ENCODE peak calls at places on chromosome 19, in six cellular contexts. R, Q, X, T, C and N are unnamed samples.

GRCh38 chr19:1251503-1252220 is 3.3 kb downstream of the MIDN start:
- DNase-seq in R (peak; percentile 38), Q (peak; percentile 76), X (no peak), T (no peak), C (no peak), N (no peak)

GRCh38 chr19:19259741-19260140 is 13.4 kb downstream of the TM6SF2 start:
- DNase-seq in R (peak; percentile 56), Q (no peak), X (no peak), T (peak; percentile 12), C (peak; percentile 69), N (no peak)

GRCh38 chr19:48444129-48444932 is 1.5 kb upstream of the GRWD1 start:
- DNase-seq in R (no peak), Q (no peak), X (no peak), T (peak; percentile 7), C (peak; percentile 55), N (no peak)

GRCh38 chr19:13963603-13964105 is 11.3 kb downstream of the DCAF15 start:
- DNase-seq in R (no peak), Q (no peak), X (no peak), T (no peak), C (no peak), N (no peak)

GRCh38 chr19:3533563-3534216 is 5.3 kb upstream of the TEKTIP1 start:
- DNase-seq in R (no peak), Q (no peak), X (no peak), T (no peak), C (no peak), N (no peak)

GRCh38 chr19:33277434-33277833 is 24.9 kb downstream of the CEBPA start:
- DNase-seq in R (no peak), Q (no peak), X (no peak), T (no peak), C (no peak), N (no peak)

GRCh38 chr19:4380254-4380727 is 20.1 kb downstream of the SH3GL1 start:
- DNase-seq in R (no peak), Q (peak; percentile 68), X (no peak), T (no peak), C (no peak), N (no peak)

GRCh38 chr19:3210347-3211017 is 14.0 kb upstream of the CELF5 start:
- DNase-seq in R (peak; percentile 61), Q (peak; percentile 87), X (no peak), T (no peak), C (peak; percentile 54), N (no peak)

GRCh38 chr19:17063412-17063811 is 11.8 kb downstream of the HAUS8 start:
- DNase-seq in R (no peak), Q (no peak), X (no peak), T (no peak), C (no peak), N (no peak)

GRCh38 chr19:51521796-51522195 is 9.7 kb downstream of the SIGLEC6 start:
- DNase-seq in R (no peak), Q (no peak), X (no peak), T (no peak), C (no peak), N (no peak)

GRCh38 chr19:6092329-6093286 is 17.7 kb downstream of the RFX2 start:
- DNase-seq in R (peak; percentile 58), Q (no peak), X (peak; percentile 45), T (peak; percentile 25), C (peak; percentile 95), N (peak; percentile 91)

GRCh38 chr19:19062454-19063182 is 1.2 kb upstream of the SLC25A42 start:
- DNase-seq in R (no peak), Q (peak; percentile 52), X (no peak), T (no peak), C (peak; percentile 90), N (no peak)

GRCh38 chr19:38898788-38899446 is 501 bp downstream of the SIRT2 start:
- DNase-seq in R (peak; percentile 31), Q (no peak), X (no peak), T (no peak), C (peak; percentile 70), N (no peak)

GRCh38 chr19:3479819-3480215 is 508 bp downstream of the SMIM24 start:
- DNase-seq in R (no peak), Q (peak; percentile 65), X (no peak), T (no peak), C (peak; percentile 50), N (no peak)

GRCh38 chr19:15622991-15623390 is 8.0 kb downstream of the CYP4F8 start:
- DNase-seq in R (no peak), Q (no peak), X (no peak), T (no peak), C (peak; percentile 19), N (no peak)

GRCh38 chr19:7905859-7906258 is 2.2 kb downstream of the MAP2K7 start:
- DNase-seq in R (no peak), Q (no peak), X (no peak), T (no peak), C (no peak), N (no peak)

GRCh38 chr19:5567360-5567970 is at the start of gene TINCR:
- DNase-seq in R (peak; percentile 85), Q (no peak), X (no peak), T (no peak), C (no peak), N (no peak)

GRCh38 chr19:29277107-29277506 is 64.2 kb upstream of the UQCRFS1 start:
- DNase-seq in R (peak; percentile 46), Q (peak; percentile 56), X (no peak), T (peak; percentile 12), C (no peak), N (peak; percentile 70)

GRCh38 chr19:41935781-41936415 is 7.6 kb upstream of the ERFL start:
- DNase-seq in R (no peak), Q (no peak), X (no peak), T (no peak), C (no peak), N (no peak)

GRCh38 chr19:15396436-15396835 is 16.8 kb upstream of the AKAP8 start:
- DNase-seq in R (no peak), Q (no peak), X (no peak), T (no peak), C (no peak), N (no peak)

GRCh38 chr19:51421229-51422052 is 4.0 kb upstream of the SIGLEC10 start:
- DNase-seq in R (peak; percentile 15), Q (no peak), X (no peak), T (no peak), C (no peak), N (no peak)

GRCh38 chr19:16698914-16699313 is 20.7 kb upstream of the NWD1 start:
- DNase-seq in R (no peak), Q (no peak), X (no peak), T (no peak), C (no peak), N (no peak)

GRCh38 chr19:45884682-45885555 is 1.0 kb downstream of the IRF2BP1 start:
- DNase-seq in R (peak; percentile 32), Q (peak; percentile 49), X (no peak), T (no peak), C (peak; percentile 79), N (no peak)

GRCh38 chr19:10270180-10270615 is 722 bp upstream of the ICAM1 start:
- DNase-seq in R (peak; percentile 20), Q (peak; percentile 89), X (no peak), T (no peak), C (peak; percentile 53), N (peak; percentile 75)

GRCh38 chr19:45471116-45471865 is 3.5 kb downstream of the FOSB start:
- DNase-seq in R (no peak), Q (no peak), X (no peak), T (no peak), C (peak; percentile 38), N (no peak)

GRCh38 chr19:5032101-5032967 is 63.4 kb downstream of the KDM4B start:
- DNase-seq in R (peak; percentile 29), Q (no peak), X (no peak), T (no peak), C (peak; percentile 17), N (peak; percentile 43)

GRCh38 chr19:29705706-29706105 is 9.4 kb downstream of the C19orf12 start:
- DNase-seq in R (no peak), Q (no peak), X (no peak), T (no peak), C (no peak), N (no peak)

GRCh38 chr19:47444388-47444821 is 25.1 kb upstream of the MEIS3 start:
- DNase-seq in R (peak; percentile 80), Q (no peak), X (no peak), T (no peak), C (no peak), N (no peak)

GRCh38 chr19:18889949-18890745 is 5.8 kb downstream of the CERS1 start:
- DNase-seq in R (no peak), Q (no peak), X (no peak), T (no peak), C (no peak), N (no peak)

GRCh38 chr19:13005861-13006370 is 10.6 kb downstream of the NFIX start:
- DNase-seq in R (no peak), Q (no peak), X (no peak), T (no peak), C (no peak), N (no peak)

GRCh38 chr19:18044825-18045304 is 36.9 kb downstream of the ARRDC2 start:
- DNase-seq in R (peak; percentile 28), Q (peak; percentile 93), X (no peak), T (peak; percentile 20), C (peak; percentile 96), N (peak; percentile 88)

GRCh38 chr19:8484331-8484894 is 18.0 kb downstream of the PRAM1 start:
- DNase-seq in R (no peak), Q (no peak), X (no peak), T (no peak), C (no peak), N (no peak)

GRCh38 chr19:16889429-16889882 is 657 bp downstream of the F2RL3 start:
- DNase-seq in R (no peak), Q (no peak), X (peak; percentile 10), T (no peak), C (no peak), N (no peak)

GRCh38 chr19:45403781-45404556 is 900 bp downstream of the PPP1R13L start:
- DNase-seq in R (peak; percentile 77), Q (peak; percentile 88), X (no peak), T (peak; percentile 24), C (peak; percentile 76), N (peak; percentile 85)

GRCh38 chr19:52398091-52398461 is 427 bp downstream of the ZNF528 start:
- DNase-seq in R (peak; percentile 36), Q (peak; percentile 30), X (no peak), T (no peak), C (peak; percentile 55), N (no peak)

GRCh38 chr19:41350735-41351338 is 2.9 kb downstream of the TGFB1 start:
- DNase-seq in R (no peak), Q (no peak), X (no peak), T (no peak), C (no peak), N (no peak)

GRCh38 chr19:10836478-10837325 is 690 bp upstream of the TMED1 start:
- DNase-seq in R (no peak), Q (peak; percentile 89), X (peak; percentile 87), T (peak; percentile 87), C (peak; percentile 95), N (peak; percentile 85)

GRCh38 chr19:4444765-4445741 is 12.5 kb downstream of the UBXN6 start:
- DNase-seq in R (no peak), Q (no peak), X (no peak), T (no peak), C (peak; percentile 20), N (no peak)

GRCh38 chr19:10620786-10621185 is 4.6 kb upstream of the SLC44A2 start:
- DNase-seq in R (no peak), Q (no peak), X (no peak), T (no peak), C (no peak), N (no peak)